ENCODE peak calls at places on chromosomes 3 and 15, in six cellular contexts. R, I, D, H, C and F are unnamed samples. For H3K4me1 and H3K9me3, the result is how much of the 10 kb centered on the place peaks cover.

GRCh38 chr15:81317642-81318017 is 6.3 kb downstream of the STARD5 start:
- DNase-seq in C (no peak), H (no peak), I (no peak), R (no peak), D (no peak), F (no peak)

GRCh38 chr3:170225166-170225565 is 2.9 kb downstream of the PRKCI start:
- DNase-seq in I (no peak), R (no peak), C (no peak), D (no peak), H (no peak), F (no peak)

GRCh38 chr15:64851503-64851840 is 9.8 kb downstream of the PLEKHO2 start:
- DNase-seq in D (no peak), R (no peak), H (no peak), C (peak), I (no peak), F (peak)

GRCh38 chr3:184345678-184346144 is 8.3 kb downstream of the FAM131A start:
- DNase-seq in C (peak), H (peak), I (peak), R (peak), D (peak), F (peak)

GRCh38 chr3:151456065-151456464 is 4.8 kb downstream of the IGSF10 start:
- DNase-seq in R (no peak), D (no peak), H (no peak), C (no peak), I (no peak), F (no peak)

GRCh38 chr15:39110746-39111145 is 470.1 kb upstream of the THBS1 start:
- DNase-seq in D (no peak), C (no peak), I (no peak), R (no peak), H (no peak), F (no peak)

GRCh38 chr3:114556832-114557231 is 263.0 kb downstream of the TIGIT start:
- DNase-seq in C (no peak), I (no peak), D (no peak), H (no peak), R (no peak), F (no peak)

GRCh38 chr3:16658004-16658932 is 53.0 kb upstream of the DAZL start:
- DNase-seq in D (no peak), H (no peak), I (no peak), C (peak), R (no peak), F (no peak)

GRCh38 chr3:152557302-152557999 is 277.5 kb upstream of the P2RY1 start:
- DNase-seq in H (no peak), D (no peak), C (no peak), R (no peak), I (no peak), F (no peak)

GRCh38 chr3:36075491-36075890 is 304.8 kb upstream of the STAC start:
- DNase-seq in H (no peak), R (no peak), D (no peak), I (peak), C (no peak), F (no peak)

GRCh38 chr15:25737218-25737643 is 125.9 kb downstream of the ATP10A start:
- DNase-seq in I (no peak), C (no peak), R (no peak), H (peak), D (no peak), F (peak)

GRCh38 chr15:40238927-40239591 is at the start of gene PAK6:
- DNase-seq in R (no peak), H (peak), I (peak), C (peak), D (peak), F (peak)

GRCh38 chr15:28901987-28902745 is 16.4 kb downstream of the APBA2 start:
- DNase-seq in C (peak), H (no peak), I (no peak), D (no peak), R (no peak), F (no peak)

GRCh38 chr3:51813539-51813938 is 34.5 kb upstream of the IQCF6 start:
- DNase-seq in D (peak), R (no peak), C (no peak), I (no peak), H (peak), F (peak)

GRCh38 chr15:65207280-65207679 is 4.0 kb downstream of the CILP start:
- DNase-seq in H (no peak), R (no peak), C (no peak), D (no peak), I (no peak), F (no peak)

GRCh38 chr15:29638781-29639180 is 183.5 kb downstream of the TJP1 start:
- DNase-seq in R (no peak), H (no peak), D (no peak), C (no peak), I (peak), F (no peak)

GRCh38 chr3:66376568-66376967 is 124.3 kb downstream of the LRIG1 start:
- DNase-seq in H (peak), C (no peak), D (no peak), R (no peak), I (peak), F (no peak)

GRCh38 chr3:64741344-64741743 is 53.5 kb upstream of the ADAMTS9 start:
- DNase-seq in H (no peak), R (no peak), I (no peak), C (no peak), D (no peak), F (peak)

GRCh38 chr3:160665784-160666526 is 11.0 kb upstream of the ARL14 start:
- DNase-seq in C (no peak), D (no peak), R (peak), H (no peak), I (peak), F (no peak)

GRCh38 chr3:50324351-50325144 is 2.0 kb upstream of the HYAL2 start:
- DNase-seq in R (peak), C (peak), D (peak), H (peak), I (peak), F (peak)

GRCh38 chr3:185796431-185797107 is 28.3 kb downstream of the IGF2BP2 start:
- DNase-seq in R (no peak), D (peak), C (no peak), H (no peak), I (peak), F (no peak)

GRCh38 chr3:122105626-122106025 is 50.5 kb downstream of the CD86 start:
- DNase-seq in D (no peak), R (no peak), C (no peak), I (peak), H (no peak), F (no peak)

GRCh38 chr3:23159929-23160328 is 43.2 kb upstream of the UBE2E2 start:
- DNase-seq in I (peak), H (no peak), C (no peak), D (no peak), R (no peak), F (no peak)

GRCh38 chr15:73330206-73331051 is 38.3 kb downstream of the HCN4 start:
- DNase-seq in I (no peak), C (no peak), D (no peak), R (no peak), H (no peak), F (peak)

GRCh38 chr3:185820973-185821758 is 3.7 kb downstream of the IGF2BP2 start:
- DNase-seq in H (no peak), D (no peak), R (no peak), I (peak), C (no peak), F (no peak)

GRCh38 chr3:76949462-76949861 is 90.4 kb upstream of the ROBO2 start:
- DNase-seq in C (no peak), H (no peak), R (no peak), I (no peak), D (no peak), F (no peak)

GRCh38 chr3:69032137-69032536 is 18.7 kb upstream of the EOGT start:
- DNase-seq in I (peak), C (no peak), H (no peak), R (no peak), D (no peak), F (no peak)

GRCh38 chr3:44509985-44510360 is 32.5 kb upstream of the ZNF445 start:
- DNase-seq in R (peak), I (peak), H (no peak), D (no peak), C (no peak), F (no peak)

GRCh38 chr3:31027914-31028313 is 133.5 kb upstream of the GADL1 start:
- DNase-seq in I (no peak), C (no peak), D (no peak), H (no peak), R (no peak), F (no peak)

GRCh38 chr3:58306662-58307286 is 454 bp downstream of the HTD2 start:
- DNase-seq in D (peak), C (peak), I (peak), R (peak), H (peak), F (peak)

GRCh38 chr3:172279974-172280373 is 168.3 kb downstream of the GHSR start:
- DNase-seq in C (no peak), H (no peak), I (no peak), D (no peak), R (no peak), F (no peak)

GRCh38 chr15:31352911-31353811 is 26.5 kb downstream of the KLF13 start:
- DNase-seq in I (no peak), H (peak), D (peak), C (no peak), R (peak), F (peak)
- H3K4me1 ChIP-seq in I (under half), H (under half), D (half or more), C (under half), R (half or more), F (half or more)

GRCh38 chr15:85445361-85445760 is 65.0 kb downstream of the AKAP13 start:
- DNase-seq in H (no peak), I (no peak), R (no peak), C (no peak), D (no peak), F (no peak)
- H3K27ac ChIP-seq in H (no peak), I (no peak), R (no peak), C (no peak), D (no peak), F (no peak)

GRCh38 chr15:20272422-20273184 is 269.0 kb downstream of the GOLGA6L6 start:
- DNase-seq in C (no peak), I (no peak), D (no peak), R (no peak), H (no peak), F (no peak)
- H3K9me3 ChIP-seq in C (half or more), I (under half), D (half or more), R (under half), H (under half), F (under half)

GRCh38 chr15:100910556-100910955 is 8.6 kb upstream of the LRRK1 start:
- DNase-seq in D (no peak), H (no peak), C (peak), I (peak), R (no peak), F (peak)
- H3K4me1 ChIP-seq in D (under half), H (under half), C (under half), I (under half), R (under half), F (under half)

GRCh38 chr3:193872265-193872753 is 263.6 kb upstream of the HES1 start:
- DNase-seq in I (peak), H (no peak), D (peak), C (peak), R (peak), F (no peak)
- H3K27ac ChIP-seq in I (peak), H (no peak), D (peak), C (no peak), R (peak), F (no peak)